ENCODE peak calls at places on chromosomes 3 and 15, in four cellular contexts. K is psoas muscle; M is effector memory CD4-positive, alpha-beta T cell; O is WERI-Rb-1. Q is an unnamed sample.

GRCh38 chr15:35506272-35506870 is 39.6 kb downstream of the DPH6 start:
- DNase-seq in K (no peak), M (no peak), O (no peak), Q (no peak)

GRCh38 chr3:136733317-136733833 is 18.8 kb downstream of the STAG1 start:
- DNase-seq in K (no peak), M (no peak), O (no peak), Q (no peak)

GRCh38 chr3:127967296-127967695 is 52.3 kb downstream of the KBTBD12 start:
- DNase-seq in K (no peak), M (no peak), O (no peak), Q (no peak)

GRCh38 chr3:183312433-183312832 is 59.4 kb downstream of the B3GNT5 start:
- DNase-seq in K (no peak), M (no peak), O (no peak), Q (no peak)

GRCh38 chr3:156304406-156304805 is 184.0 kb downstream of the KCNAB1 start:
- DNase-seq in K (no peak), M (no peak), O (no peak), Q (no peak)

GRCh38 chr3:53464424-53464823 is 30.0 kb upstream of the CACNA1D start:
- DNase-seq in K (peak; percentile 12), M (no peak), O (no peak), Q (peak; percentile 42)

GRCh38 chr3:100650651-100651611 is 41.5 kb downstream of the ADGRG7 start:
- DNase-seq in K (no peak), M (no peak), O (no peak), Q (no peak)

GRCh38 chr3:142724682-142725351 is 983 bp downstream of the TRPC1 start:
- DNase-seq in K (peak; percentile 16), M (no peak), O (peak; percentile 63), Q (no peak)

GRCh38 chr3:136305879-136306278 is 55.7 kb downstream of the PCCB start:
- DNase-seq in K (no peak), M (no peak), O (no peak), Q (no peak)

GRCh38 chr15:54979949-54980348 is 216.8 kb downstream of the RSL24D1 start:
- DNase-seq in K (no peak), M (no peak), O (no peak), Q (no peak)

GRCh38 chr15:51647128-51647562 is 24.6 kb upstream of the DMXL2 start:
- DNase-seq in K (peak; percentile 33), M (no peak), O (no peak), Q (peak; percentile 39)

GRCh38 chr15:67175643-67176071 is 78.8 kb downstream of the AAGAB start:
- DNase-seq in K (peak; percentile 60), M (no peak), O (no peak), Q (peak; percentile 38)

GRCh38 chr3:107062787-107063186 is 314.5 kb upstream of the CCDC54 start:
- DNase-seq in K (no peak), M (no peak), O (no peak), Q (no peak)

GRCh38 chr3:185717121-185717520 is 107.7 kb downstream of the IGF2BP2 start:
- DNase-seq in K (no peak), M (no peak), O (no peak), Q (peak; percentile 54)

GRCh38 chr3:26920579-26920978 is 298.0 kb downstream of the LRRC3B start:
- DNase-seq in K (no peak), M (no peak), O (no peak), Q (no peak)

GRCh38 chr3:52007291-52007690 is 11.6 kb upstream of the RPL29 start:
- DNase-seq in K (no peak), M (no peak), O (no peak), Q (no peak)

GRCh38 chr3:46497556-46498265 is at the start of gene RTP3:
- DNase-seq in K (no peak), M (no peak), O (no peak), Q (no peak)

GRCh38 chr3:197847866-197848401 is 56.9 kb downstream of the LRCH3 start:
- DNase-seq in K (no peak), M (no peak), O (no peak), Q (no peak)

GRCh38 chr3:155581579-155581978 is 163.3 kb downstream of the PLCH1 start:
- DNase-seq in K (no peak), M (no peak), O (no peak), Q (no peak)

GRCh38 chr15:93321881-93322282 is 232.9 kb upstream of the RGMA start:
- DNase-seq in K (no peak), M (no peak), O (no peak), Q (peak; percentile 51)

GRCh38 chr15:80436511-80437307 is 32.5 kb downstream of the ARNT2 start:
- DNase-seq in K (no peak), M (no peak), O (no peak), Q (peak; percentile 79)

GRCh38 chr3:14871456-14872200 is 52.9 kb downstream of the FGD5 start:
- DNase-seq in K (no peak), M (no peak), O (no peak), Q (no peak)

GRCh38 chr3:32457971-32458471 is 44.6 kb downstream of the CMTM6 start:
- DNase-seq in K (no peak), M (peak; percentile 53), O (no peak), Q (no peak)

GRCh38 chr3:52650437-52650836 is 35.3 kb downstream of the PBRM1 start:
- DNase-seq in K (no peak), M (no peak), O (no peak), Q (no peak)

GRCh38 chr3:142586803-142587406 is 8.4 kb upstream of the ATR start:
- DNase-seq in K (no peak), M (no peak), O (peak; percentile 36), Q (no peak)

GRCh38 chr3:10766049-10766705 is 49.9 kb upstream of the SLC6A11 start:
- DNase-seq in K (no peak), M (no peak), O (no peak), Q (no peak)

GRCh38 chr3:157398598-157398997 is 38.1 kb upstream of the PTX3 start:
- DNase-seq in K (no peak), M (no peak), O (no peak), Q (no peak)

GRCh38 chr15:52427804-52428203 is 100.9 kb downstream of the MYO5A start:
- DNase-seq in K (peak; percentile 32), M (no peak), O (peak; percentile 48), Q (peak; percentile 35)

GRCh38 chr3:82011336-82011735 is 249.9 kb upstream of the GBE1 start:
- DNase-seq in K (no peak), M (no peak), O (no peak), Q (no peak)

GRCh38 chr15:67177750-67178149 is 76.7 kb downstream of the AAGAB start:
- DNase-seq in K (no peak), M (no peak), O (no peak), Q (no peak)

GRCh38 chr3:129346690-129347440 is 68.2 kb downstream of the HMCES start:
- DNase-seq in K (no peak), M (no peak), O (no peak), Q (no peak)

GRCh38 chr3:127915937-127916480 is 977 bp downstream of the KBTBD12 start:
- DNase-seq in K (no peak), M (no peak), O (no peak), Q (no peak)